ENCODE peak calls at places on chromosome 1, in six cellular contexts. X is A549, B is K562, J is GM12878, F is NB4, C is HepG2. R is an unnamed sample.
A peak's percentile ranks its signal among the peaks of the same experiment; 100 is the strongest.

GRCh38 chr1:24762133-24762676 is 17.0 kb downstream of the CLIC4 start:
- DNase-seq in X (no peak), B (no peak), J (no peak), F (peak; percentile 63), C (no peak), R (no peak)

GRCh38 chr1:170068923-170069322 is 5.6 kb downstream of the KIFAP3 start:
- DNase-seq in X (no peak), B (no peak), J (no peak), F (no peak), C (no peak), R (no peak)

GRCh38 chr1:110240476-110241210 is 30.5 kb downstream of the KCNC4 start:
- DNase-seq in X (no peak), B (no peak), J (no peak), F (no peak), C (no peak), R (no peak)

GRCh38 chr1:218850367-218850766 is 323.3 kb upstream of the LYPLAL1 start:
- DNase-seq in X (no peak), B (no peak), J (no peak), F (no peak), C (no peak), R (no peak)

GRCh38 chr1:21261551-21262281 is 28.5 kb downstream of the ECE1 start:
- DNase-seq in X (peak; percentile 94), B (peak; percentile 71), J (no peak), F (peak; percentile 90), C (no peak), R (peak; percentile 96)

GRCh38 chr1:226279498-226279897 is 29.5 kb downstream of the LIN9 start:
- DNase-seq in X (no peak), B (no peak), J (no peak), F (no peak), C (no peak), R (no peak)

GRCh38 chr1:4128616-4129015 is 228.5 kb upstream of the C1orf174 start:
- DNase-seq in X (no peak), B (no peak), J (no peak), F (no peak), C (no peak), R (no peak)

GRCh38 chr1:115526900-115527299 is 114.9 kb upstream of the VANGL1 start:
- DNase-seq in X (no peak), B (no peak), J (no peak), F (no peak), C (no peak), R (no peak)

GRCh38 chr1:223129229-223129851 is 13.7 kb downstream of the TLR5 start:
- DNase-seq in X (peak; percentile 61), B (peak; percentile 89), J (no peak), F (peak; percentile 65), C (peak; percentile 19), R (peak; percentile 58)

GRCh38 chr1:50929376-50929958 is 30.6 kb downstream of the FAF1 start:
- DNase-seq in X (peak; percentile 39), B (no peak), J (no peak), F (peak; percentile 49), C (peak; percentile 47), R (peak; percentile 52)

GRCh38 chr1:164774819-164775654 is 216.1 kb downstream of the PBX1 start:
- DNase-seq in X (no peak), B (peak; percentile 42), J (no peak), F (no peak), C (no peak), R (peak; percentile 13)

GRCh38 chr1:224432672-224433040 is 1.9 kb downstream of the WDR26 start:
- DNase-seq in X (no peak), B (peak; percentile 25), J (no peak), F (peak; percentile 42), C (no peak), R (peak; percentile 48)

GRCh38 chr1:1721201-1721600 is 3.0 kb downstream of the CDK11A start:
- DNase-seq in X (no peak), B (no peak), J (no peak), F (no peak), C (no peak), R (no peak)

GRCh38 chr1:194176212-194176611 is 989.8 kb upstream of the B3GALT2 start:
- DNase-seq in X (no peak), B (no peak), J (no peak), F (no peak), C (no peak), R (no peak)

GRCh38 chr1:75996196-75996595 is 64.0 kb upstream of the ASB17 start:
- DNase-seq in X (no peak), B (no peak), J (no peak), F (no peak), C (no peak), R (no peak)

GRCh38 chr1:241591317-241591716 is 48.9 kb downstream of the CHML start:
- DNase-seq in X (peak; percentile 66), B (peak; percentile 5), J (no peak), F (no peak), C (no peak), R (no peak)

GRCh38 chr1:207002731-207003146 is 29.8 kb downstream of the C1orf116 start:
- DNase-seq in X (no peak), B (no peak), J (no peak), F (no peak), C (no peak), R (no peak)
- TF ChIP-seq MYC in X (no peak), B (no peak), J (no peak), F (no peak), C (no peak), R (no peak)

GRCh38 chr1:31959521-31959920 is 21.4 kb upstream of the PTP4A2 start:
- DNase-seq in X (no peak), B (no peak), J (no peak), F (no peak), C (no peak), R (no peak)

GRCh38 chr1:31957701-31958674 is 19.8 kb upstream of the PTP4A2 start:
- DNase-seq in X (peak; percentile 16), B (peak; percentile 61), J (peak; percentile 84), F (peak; percentile 86), C (no peak), R (no peak)

GRCh38 chr1:31952825-31953220 is 14.7 kb upstream of the PTP4A2 start:
- DNase-seq in X (no peak), B (peak; percentile 6), J (no peak), F (no peak), C (no peak), R (no peak)

GRCh38 chr1:31954607-31955283 is 16.6 kb upstream of the PTP4A2 start:
- DNase-seq in X (peak; percentile 95), B (peak; percentile 65), J (no peak), F (peak; percentile 78), C (peak; percentile 56), R (peak; percentile 89)

DNA sequence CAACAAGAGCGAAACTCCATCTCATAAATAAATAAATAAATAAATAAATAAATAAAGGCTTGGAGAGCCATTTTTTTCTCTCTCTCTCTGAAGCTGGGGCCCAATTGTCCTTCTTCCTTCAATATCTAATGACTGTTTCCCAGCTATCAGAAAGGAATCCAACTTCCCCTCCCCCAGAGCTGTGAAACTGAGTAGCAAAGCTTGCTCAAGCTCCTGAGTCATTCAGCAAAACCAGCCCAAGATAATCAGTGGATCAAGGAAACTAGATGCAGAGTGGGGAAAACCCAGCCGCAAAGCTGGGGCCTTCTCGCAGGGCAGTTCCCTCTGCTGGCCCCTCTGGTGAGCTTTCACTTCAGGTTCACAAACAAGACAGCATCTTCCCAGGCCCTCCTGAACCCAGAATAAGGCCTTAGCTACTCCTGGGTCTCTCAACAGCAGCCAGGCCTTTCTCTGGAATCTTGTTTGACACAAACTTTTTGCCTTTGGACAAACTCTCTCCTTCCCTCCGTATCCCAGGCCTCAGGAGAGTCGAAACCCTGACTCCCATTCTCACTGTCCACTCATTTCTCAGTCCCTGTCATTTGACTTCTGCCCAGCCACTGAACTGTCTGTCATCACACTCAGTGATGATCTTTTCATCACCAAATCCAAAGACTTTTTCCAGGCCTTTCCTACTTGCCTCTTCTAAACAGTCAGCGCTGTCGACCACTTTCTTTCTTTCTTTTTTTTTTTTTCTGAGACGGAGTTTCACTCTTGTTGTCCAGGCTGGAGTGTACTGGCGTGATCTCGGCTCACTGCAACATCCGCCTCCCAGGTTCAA is 18.0 kb upstream of the PTP4A2 start:
- DNase-seq in X (peak; percentile 95), B (peak; percentile 79), J (peak; percentile 91), F (peak; percentile 94), C (peak; percentile 70), R (peak; percentile 97)
- TF ChIP-seq POLR2A in X (no peak), B (peak; percentile 62), J (peak; percentile 65), F (no peak), C (no peak), R (no peak)

DNA sequence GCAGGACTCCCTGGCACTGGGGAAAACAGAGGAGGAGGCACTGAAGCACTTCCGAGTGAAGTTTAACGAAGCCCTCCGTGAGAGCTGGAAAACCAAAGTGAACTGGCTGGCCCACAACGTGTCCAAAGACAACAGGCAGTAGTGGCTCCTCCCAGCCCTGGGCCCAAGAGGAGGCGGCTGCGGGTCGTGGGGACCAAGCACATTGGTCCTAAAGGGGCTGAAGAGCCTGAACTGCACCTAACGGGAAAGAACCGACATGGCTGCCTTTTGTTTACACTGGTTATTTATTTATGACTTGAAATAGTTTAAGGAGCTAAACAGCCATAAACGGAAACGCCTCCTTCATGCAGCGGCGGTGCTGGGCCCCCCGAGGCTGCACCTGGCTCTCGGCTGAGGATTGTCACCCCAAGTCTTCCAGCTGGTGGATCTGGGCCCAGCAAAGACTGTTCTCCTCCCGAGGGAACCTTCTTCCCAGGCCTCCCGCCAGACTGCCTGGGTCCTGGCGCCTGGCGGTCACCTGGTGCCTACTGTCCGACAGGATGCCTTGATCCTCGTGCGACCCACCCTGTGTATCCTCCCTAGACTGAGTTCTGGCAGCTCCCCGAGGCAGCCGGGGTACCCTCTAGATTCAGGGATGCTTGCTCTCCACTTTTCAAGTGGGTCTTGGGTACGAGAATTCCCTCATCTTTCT is 75.5 kb downstream of the PIK3CD start:
- DNase-seq in X (no peak), B (no peak), J (no peak), F (no peak), C (no peak), R (no peak)
- TF ChIP-seq MAX in X (no peak), B (no peak), J (no peak), F (no peak), C (no peak), R (no peak)

DNA sequence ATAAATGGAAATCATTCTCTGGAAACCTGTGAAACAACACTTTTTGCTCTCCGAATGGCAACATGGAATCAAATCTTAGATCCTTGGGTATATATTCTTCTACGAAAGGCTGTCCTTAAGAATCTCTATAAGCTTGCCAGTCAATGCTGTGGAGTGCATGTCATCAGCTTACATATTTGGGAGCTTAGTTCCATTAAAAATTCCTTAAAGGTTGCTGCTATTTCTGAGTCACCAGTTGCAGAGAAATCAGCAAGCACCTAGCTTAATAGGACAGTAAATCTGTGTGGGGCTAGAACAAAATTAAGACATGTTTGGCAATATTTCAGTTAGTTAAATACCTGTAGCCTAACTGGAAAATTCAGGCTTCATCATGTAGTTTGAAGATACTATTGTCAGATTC is 45.7 kb downstream of the PTGFR start:
- DNase-seq in X (no peak), B (no peak), J (no peak), F (no peak), C (no peak), R (no peak)
- TF ChIP-seq MYC in X (no peak), B (no peak), J (no peak), F (no peak), C (no peak), R (no peak)

GRCh38 chr1:62783736-62784508 is at the start of gene ATG4C:
- DNase-seq in X (peak; percentile 99), B (peak; percentile 89), J (peak; percentile 96), F (peak; percentile 94), C (peak; percentile 96), R (peak; percentile 99)
- TF ChIP-seq POLR2A in X (peak; percentile 78), B (peak; percentile 94), J (peak; percentile 92), F (no peak), C (peak; percentile 92), R (peak; percentile 88)

GRCh38 chr1:9338354-9339250 is 45.9 kb downstream of the SPSB1 start:
- DNase-seq in X (no peak), B (no peak), J (no peak), F (no peak), C (no peak), R (peak; percentile 57)
- TF ChIP-seq MAX in X (no peak), B (no peak), J (no peak), F (no peak), C (no peak), R (no peak)

GRCh38 chr1:27589841-27590426 is 14.0 kb downstream of the AHDC1 start:
- DNase-seq in X (peak; percentile 49), B (no peak), J (no peak), F (no peak), C (no peak), R (peak; percentile 47)
- TF ChIP-seq MYC in X (no peak), B (no peak), J (no peak), F (no peak), C (no peak), R (no peak)